ENCODE peak calls at places on chromosome 15, in six cellular contexts. One of them, this sample, is unnamed.

GRCh38 chr15:35194296-35194695 is 109.2 kb upstream of the NANOGP8 start:
- DNase-seq in tibial nerve: no peak
- DNase-seq in hepatocyte: no peak
- DNase-seq in fibroblast of the aortic adventitia: no peak
- DNase-seq in HFF-Myc: no peak
- DNase-seq in astrocyte of the cerebellum: no peak
- DNase-seq in this sample: no peak

GRCh38 chr15:31175484-31175883 is 74.0 kb upstream of the TRPM1 start:
- DNase-seq in tibial nerve: no peak
- DNase-seq in hepatocyte: no peak
- DNase-seq in fibroblast of the aortic adventitia: no peak
- DNase-seq in HFF-Myc: no peak
- DNase-seq in astrocyte of the cerebellum: no peak
- DNase-seq in this sample: no peak

GRCh38 chr15:84944311-84944710 is 37.3 kb upstream of the PDE8A start:
- DNase-seq in tibial nerve: no peak
- DNase-seq in hepatocyte: no peak
- DNase-seq in fibroblast of the aortic adventitia: no peak
- DNase-seq in HFF-Myc: no peak
- DNase-seq in astrocyte of the cerebellum: no peak
- DNase-seq in this sample: no peak

GRCh38 chr15:70059476-70060213 is 38.1 kb downstream of the TLE3 start:
- DNase-seq in tibial nerve: no peak
- DNase-seq in hepatocyte: no peak
- DNase-seq in fibroblast of the aortic adventitia: no peak
- DNase-seq in HFF-Myc: no peak
- DNase-seq in astrocyte of the cerebellum: no peak
- DNase-seq in this sample: no peak

GRCh38 chr15:67945951-67946700 is 106.3 kb upstream of the RNU6-1 start:
- DNase-seq in tibial nerve: peak
- DNase-seq in hepatocyte: peak
- DNase-seq in fibroblast of the aortic adventitia: peak
- DNase-seq in HFF-Myc: peak
- DNase-seq in astrocyte of the cerebellum: no peak
- DNase-seq in this sample: no peak

GRCh38 chr15:93703092-93703785 is 528.1 kb upstream of the MCTP2 start:
- DNase-seq in tibial nerve: no peak
- DNase-seq in hepatocyte: no peak
- DNase-seq in fibroblast of the aortic adventitia: no peak
- DNase-seq in HFF-Myc: no peak
- DNase-seq in astrocyte of the cerebellum: no peak
- DNase-seq in this sample: no peak

GRCh38 chr15:34318277-34319079 is 19.1 kb downstream of the SLC12A6 start:
- DNase-seq in tibial nerve: no peak
- DNase-seq in hepatocyte: peak
- DNase-seq in fibroblast of the aortic adventitia: peak
- DNase-seq in HFF-Myc: no peak
- DNase-seq in astrocyte of the cerebellum: peak
- DNase-seq in this sample: peak

GRCh38 chr15:29139540-29140459 is 129.8 kb downstream of the NSMCE3 start:
- DNase-seq in tibial nerve: peak
- DNase-seq in hepatocyte: peak
- DNase-seq in fibroblast of the aortic adventitia: peak
- DNase-seq in HFF-Myc: no peak
- DNase-seq in astrocyte of the cerebellum: no peak
- DNase-seq in this sample: peak

GRCh38 chr15:51888593-51889195 is 59.2 kb downstream of the TMOD3 start:
- DNase-seq in tibial nerve: no peak
- DNase-seq in hepatocyte: peak
- DNase-seq in fibroblast of the aortic adventitia: peak
- DNase-seq in HFF-Myc: no peak
- DNase-seq in astrocyte of the cerebellum: no peak
- DNase-seq in this sample: no peak

GRCh38 chr15:51314391-51315337 is 23.7 kb downstream of the CYP19A1 start:
- DNase-seq in tibial nerve: no peak
- DNase-seq in hepatocyte: peak
- DNase-seq in fibroblast of the aortic adventitia: peak
- DNase-seq in HFF-Myc: no peak
- DNase-seq in astrocyte of the cerebellum: no peak
- DNase-seq in this sample: no peak

GRCh38 chr15:22979699-22980188 is 424 bp downstream of the CYFIP1 start:
- DNase-seq in tibial nerve: no peak
- DNase-seq in hepatocyte: peak
- DNase-seq in fibroblast of the aortic adventitia: peak
- DNase-seq in HFF-Myc: no peak
- DNase-seq in astrocyte of the cerebellum: no peak
- DNase-seq in this sample: no peak

GRCh38 chr15:40092416-40093223 is 16.1 kb downstream of the BMF start:
- DNase-seq in tibial nerve: peak
- DNase-seq in hepatocyte: peak
- DNase-seq in fibroblast of the aortic adventitia: peak
- DNase-seq in HFF-Myc: peak
- DNase-seq in astrocyte of the cerebellum: peak
- DNase-seq in this sample: no peak

GRCh38 chr15:84658080-84658787 is at the start of gene NMB:
- DNase-seq in tibial nerve: peak
- DNase-seq in hepatocyte: peak
- DNase-seq in fibroblast of the aortic adventitia: peak
- DNase-seq in HFF-Myc: no peak
- DNase-seq in astrocyte of the cerebellum: peak
- DNase-seq in this sample: peak

GRCh38 chr15:72193781-72194396 is 3.7 kb downstream of the GRAMD2A start:
- DNase-seq in tibial nerve: no peak
- DNase-seq in hepatocyte: no peak
- DNase-seq in fibroblast of the aortic adventitia: no peak
- DNase-seq in HFF-Myc: no peak
- DNase-seq in astrocyte of the cerebellum: no peak
- DNase-seq in this sample: no peak

GRCh38 chr15:70118599-70118998 is 20.9 kb upstream of the TLE3 start:
- DNase-seq in tibial nerve: no peak
- DNase-seq in hepatocyte: no peak
- DNase-seq in fibroblast of the aortic adventitia: no peak
- DNase-seq in HFF-Myc: no peak
- DNase-seq in astrocyte of the cerebellum: no peak
- DNase-seq in this sample: no peak

GRCh38 chr15:97566957-97567356 is 393.5 kb upstream of the ARRDC4 start:
- DNase-seq in tibial nerve: no peak
- DNase-seq in hepatocyte: no peak
- DNase-seq in fibroblast of the aortic adventitia: no peak
- DNase-seq in HFF-Myc: no peak
- DNase-seq in astrocyte of the cerebellum: no peak
- DNase-seq in this sample: no peak

GRCh38 chr15:58125333-58125732 is 12.8 kb upstream of the AQP9 start:
- DNase-seq in tibial nerve: no peak
- DNase-seq in hepatocyte: no peak
- DNase-seq in fibroblast of the aortic adventitia: no peak
- DNase-seq in HFF-Myc: no peak
- DNase-seq in astrocyte of the cerebellum: no peak
- DNase-seq in this sample: no peak

GRCh38 chr15:77415450-77416448 is 4.2 kb downstream of the PEAK1 start:
- DNase-seq in tibial nerve: no peak
- DNase-seq in hepatocyte: no peak
- DNase-seq in fibroblast of the aortic adventitia: peak
- DNase-seq in HFF-Myc: no peak
- DNase-seq in astrocyte of the cerebellum: no peak
- DNase-seq in this sample: no peak

GRCh38 chr15:58179741-58180381 is 41.7 kb downstream of the AQP9 start:
- DNase-seq in tibial nerve: no peak
- DNase-seq in hepatocyte: no peak
- DNase-seq in fibroblast of the aortic adventitia: peak
- DNase-seq in HFF-Myc: no peak
- DNase-seq in astrocyte of the cerebellum: no peak
- DNase-seq in this sample: no peak

GRCh38 chr15:62173215-62173614 is 8.1 kb upstream of the C2CD4B start:
- DNase-seq in tibial nerve: no peak
- DNase-seq in hepatocyte: no peak
- DNase-seq in fibroblast of the aortic adventitia: peak
- DNase-seq in HFF-Myc: no peak
- DNase-seq in astrocyte of the cerebellum: no peak
- DNase-seq in this sample: no peak

GRCh38 chr15:46768287-46768686 is 949.0 kb upstream of the SEMA6D start:
- DNase-seq in tibial nerve: no peak
- DNase-seq in hepatocyte: no peak
- DNase-seq in fibroblast of the aortic adventitia: no peak
- DNase-seq in HFF-Myc: no peak
- DNase-seq in astrocyte of the cerebellum: no peak
- DNase-seq in this sample: no peak

GRCh38 chr15:86772369-86773059 is 692.8 kb downstream of the AGBL1 start:
- DNase-seq in tibial nerve: no peak
- DNase-seq in hepatocyte: peak
- DNase-seq in fibroblast of the aortic adventitia: peak
- DNase-seq in HFF-Myc: no peak
- DNase-seq in astrocyte of the cerebellum: no peak
- DNase-seq in this sample: no peak

GRCh38 chr15:38073278-38073930 is 139.0 kb downstream of the TMCO5A start:
- DNase-seq in tibial nerve: no peak
- DNase-seq in hepatocyte: peak
- DNase-seq in fibroblast of the aortic adventitia: peak
- DNase-seq in HFF-Myc: no peak
- DNase-seq in astrocyte of the cerebellum: no peak
- DNase-seq in this sample: no peak

GRCh38 chr15:41893422-41894250 is at the start of gene SPTBN5:
- DNase-seq in tibial nerve: no peak
- DNase-seq in hepatocyte: no peak
- DNase-seq in fibroblast of the aortic adventitia: no peak
- DNase-seq in HFF-Myc: no peak
- DNase-seq in astrocyte of the cerebellum: no peak
- DNase-seq in this sample: no peak

GRCh38 chr15:36678308-36678707 is 98.9 kb downstream of the CDIN1 start:
- DNase-seq in tibial nerve: no peak
- DNase-seq in hepatocyte: no peak
- DNase-seq in fibroblast of the aortic adventitia: no peak
- DNase-seq in HFF-Myc: no peak
- DNase-seq in astrocyte of the cerebellum: no peak
- DNase-seq in this sample: no peak

GRCh38 chr15:82950746-82951370 is 1.7 kb downstream of the HOMER2 start:
- DNase-seq in tibial nerve: no peak
- DNase-seq in hepatocyte: no peak
- DNase-seq in fibroblast of the aortic adventitia: no peak
- DNase-seq in HFF-Myc: no peak
- DNase-seq in astrocyte of the cerebellum: no peak
- DNase-seq in this sample: no peak

GRCh38 chr15:59594493-59594942 is 17.1 kb upstream of the GCNT3 start:
- DNase-seq in tibial nerve: no peak
- DNase-seq in hepatocyte: peak
- DNase-seq in fibroblast of the aortic adventitia: peak
- DNase-seq in HFF-Myc: no peak
- DNase-seq in astrocyte of the cerebellum: no peak
- DNase-seq in this sample: no peak

GRCh38 chr15:42011074-42011473 is 9.8 kb downstream of the PLA2G4E start:
- DNase-seq in tibial nerve: no peak
- DNase-seq in hepatocyte: no peak
- DNase-seq in fibroblast of the aortic adventitia: no peak
- DNase-seq in HFF-Myc: no peak
- DNase-seq in astrocyte of the cerebellum: no peak
- DNase-seq in this sample: no peak

GRCh38 chr15:40415226-40415625 is 9.6 kb downstream of the IVD start:
- DNase-seq in tibial nerve: no peak
- DNase-seq in hepatocyte: no peak
- DNase-seq in fibroblast of the aortic adventitia: no peak
- DNase-seq in HFF-Myc: no peak
- DNase-seq in astrocyte of the cerebellum: no peak
- DNase-seq in this sample: no peak

GRCh38 chr15:73937313-73937695 is 11.0 kb downstream of the LOXL1 start:
- DNase-seq in tibial nerve: no peak
- DNase-seq in hepatocyte: no peak
- DNase-seq in fibroblast of the aortic adventitia: no peak
- DNase-seq in HFF-Myc: no peak
- DNase-seq in astrocyte of the cerebellum: no peak
- DNase-seq in this sample: no peak

DNA sequence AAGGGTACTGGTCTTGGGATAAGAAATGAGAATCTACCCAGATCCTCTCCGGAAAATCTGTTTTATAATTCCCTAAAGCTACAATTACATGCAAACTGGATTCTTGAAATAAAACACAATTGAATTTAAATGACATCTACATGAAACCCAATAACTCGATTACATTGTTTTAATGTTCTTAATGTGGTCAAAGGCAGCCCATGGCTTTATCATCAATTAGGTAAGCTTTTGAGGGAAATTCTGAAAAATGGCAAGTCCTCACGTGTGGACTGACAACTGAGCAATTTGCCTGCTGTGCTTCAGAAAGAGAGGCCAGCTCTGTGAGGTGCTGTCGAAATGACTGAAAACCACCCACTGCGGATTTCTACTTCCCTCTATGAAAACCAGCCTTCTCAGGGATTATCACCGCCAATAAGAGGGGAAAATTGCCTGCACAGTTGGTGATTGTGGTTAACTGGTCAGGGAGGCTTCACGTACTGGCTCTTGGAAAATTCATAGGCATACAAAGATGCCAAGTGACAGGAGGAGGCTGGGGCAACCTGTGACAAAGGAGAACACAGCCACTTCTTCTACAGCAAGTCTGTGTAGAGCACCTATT is 200.8 kb upstream of the SLCO3A1 start:
- DNase-seq in tibial nerve: no peak
- DNase-seq in hepatocyte: no peak
- DNase-seq in fibroblast of the aortic adventitia: no peak
- DNase-seq in HFF-Myc: no peak
- DNase-seq in astrocyte of the cerebellum: no peak
- DNase-seq in this sample: no peak
- H3K4me3 ChIP-seq in tibial nerve: no peak
- H3K4me3 ChIP-seq in hepatocyte: no peak
- H3K4me3 ChIP-seq in fibroblast of the aortic adventitia: no peak
- H3K4me3 ChIP-seq in HFF-Myc: no peak
- H3K4me3 ChIP-seq in astrocyte of the cerebellum: no peak
- H3K4me3 ChIP-seq in this sample: no peak

GRCh38 chr15:90929709-90930019 is 2.7 kb downstream of the HDDC3 start:
- DNase-seq in tibial nerve: no peak
- DNase-seq in hepatocyte: no peak
- DNase-seq in fibroblast of the aortic adventitia: no peak
- DNase-seq in HFF-Myc: no peak
- DNase-seq in astrocyte of the cerebellum: no peak
- DNase-seq in this sample: no peak
- H3K4me3 ChIP-seq in tibial nerve: peak
- H3K4me3 ChIP-seq in hepatocyte: no peak
- H3K4me3 ChIP-seq in fibroblast of the aortic adventitia: peak
- H3K4me3 ChIP-seq in HFF-Myc: peak
- H3K4me3 ChIP-seq in astrocyte of the cerebellum: peak
- H3K4me3 ChIP-seq in this sample: peak

GRCh38 chr15:79459666-79460065 is 27.5 kb downstream of the MINAR1 start:
- DNase-seq in tibial nerve: no peak
- DNase-seq in hepatocyte: no peak
- DNase-seq in fibroblast of the aortic adventitia: no peak
- DNase-seq in HFF-Myc: no peak
- DNase-seq in astrocyte of the cerebellum: no peak
- DNase-seq in this sample: no peak
- H3K4me3 ChIP-seq in tibial nerve: no peak
- H3K4me3 ChIP-seq in hepatocyte: no peak
- H3K4me3 ChIP-seq in fibroblast of the aortic adventitia: no peak
- H3K4me3 ChIP-seq in HFF-Myc: no peak
- H3K4me3 ChIP-seq in astrocyte of the cerebellum: no peak
- H3K4me3 ChIP-seq in this sample: no peak

DNA sequence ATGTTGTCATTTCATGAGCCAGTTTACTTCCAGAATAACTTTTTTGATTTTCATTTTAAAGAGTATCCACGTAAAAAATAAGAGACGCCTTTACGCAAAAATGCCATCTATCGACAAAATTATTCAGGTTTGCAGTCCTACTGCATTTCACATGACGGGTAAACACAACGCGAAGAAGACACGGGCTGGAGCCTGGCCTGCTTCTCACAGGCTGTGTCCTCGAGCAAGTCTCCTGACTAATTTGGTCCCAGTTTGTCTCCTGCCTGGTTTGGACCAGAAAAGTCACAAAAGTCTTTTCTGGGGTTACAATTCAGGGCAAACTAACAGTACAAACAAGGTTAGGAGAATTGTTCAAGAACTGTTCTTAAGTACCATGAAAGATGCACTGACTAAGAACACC is 51.7 kb downstream of the CHSY1 start:
- DNase-seq in tibial nerve: no peak
- DNase-seq in hepatocyte: no peak
- DNase-seq in fibroblast of the aortic adventitia: no peak
- DNase-seq in HFF-Myc: no peak
- DNase-seq in astrocyte of the cerebellum: no peak
- DNase-seq in this sample: no peak
- H3K4me3 ChIP-seq in tibial nerve: no peak
- H3K4me3 ChIP-seq in hepatocyte: no peak
- H3K4me3 ChIP-seq in fibroblast of the aortic adventitia: no peak
- H3K4me3 ChIP-seq in HFF-Myc: no peak
- H3K4me3 ChIP-seq in astrocyte of the cerebellum: no peak
- H3K4me3 ChIP-seq in this sample: no peak

This sample was measured in CD4-positive, alpha-beta memory T cell.